ENCODE peak calls at places on chromosomes 11 and 22, in six cellular contexts. U is AG10803, W is AG09309, J is fibroblast of pulmonary artery, I is fibroblast of the aortic adventitia, O is Calu3. D is an unnamed sample.

GRCh38 chr11:68145120-68145866 is 24.1 kb upstream of the CHKA start:
- DNase-seq in I (no peak), O (peak), U (no peak), J (no peak), W (no peak), D (no peak)

GRCh38 chr22:24512043-24512442 is 16.9 kb downstream of the UPB1 start:
- DNase-seq in O (no peak), W (no peak), I (no peak), J (no peak), U (no peak), D (no peak)

GRCh38 chr22:31917227-31917921 is 27.0 kb upstream of the YWHAH start:
- DNase-seq in U (no peak), O (no peak), J (no peak), I (no peak), W (no peak), D (no peak)

GRCh38 chr11:127651888-127652221 is 651.3 kb upstream of the KIRREL3 start:
- DNase-seq in U (no peak), I (no peak), O (no peak), J (no peak), W (no peak), D (no peak)

GRCh38 chr11:41943671-41944070 is 484.2 kb upstream of the LRRC4C start:
- DNase-seq in O (no peak), J (no peak), I (no peak), U (no peak), W (no peak), D (no peak)

GRCh38 chr11:17972987-17973386 is 39.9 kb downstream of the SERGEF start:
- DNase-seq in W (peak), I (peak), U (peak), J (peak), O (peak), D (peak)

GRCh38 chr11:95704865-95705264 is 84.7 kb downstream of the FAM76B start:
- DNase-seq in I (no peak), J (no peak), U (no peak), W (no peak), O (no peak), D (no peak)

GRCh38 chr11:66686801-66687750 is 9.4 kb upstream of the RBM4B start:
- DNase-seq in U (no peak), I (no peak), O (no peak), W (no peak), J (no peak), D (no peak)

GRCh38 chr11:3222003-3222855 is 3.6 kb upstream of the MRGPRG start:
- DNase-seq in J (no peak), I (no peak), W (no peak), U (no peak), O (no peak), D (no peak)

GRCh38 chr11:13221722-13222121 is 55.9 kb upstream of the BMAL1 start:
- DNase-seq in W (no peak), O (no peak), I (no peak), J (no peak), U (no peak), D (no peak)

GRCh38 chr11:42524534-42525227 is 787.1 kb upstream of the API5 start:
- DNase-seq in O (peak), I (peak), W (no peak), U (peak), J (peak), D (peak)

GRCh38 chr11:33620423-33621120 is 80.1 kb downstream of the C11orf91 start:
- DNase-seq in W (no peak), U (peak), J (peak), I (peak), O (no peak), D (peak)

GRCh38 chr11:2451916-2452694 is 7.3 kb downstream of the KCNQ1 start:
- DNase-seq in U (no peak), O (no peak), J (no peak), W (no peak), I (peak), D (no peak)

GRCh38 chr22:43921361-43921760 is 2.2 kb upstream of the PNPLA3 start:
- DNase-seq in O (peak), I (peak), W (no peak), J (peak), U (peak), D (peak)

GRCh38 chr11:131816046-131816445 is 445.6 kb downstream of the NTM start:
- DNase-seq in I (peak), W (no peak), O (no peak), J (no peak), U (peak), D (no peak)

GRCh38 chr11:40295466-40295865 is 1164.0 kb downstream of the LRRC4C start:
- DNase-seq in W (no peak), I (no peak), U (no peak), O (no peak), J (no peak), D (no peak)

GRCh38 chr11:40291304-40292100 is 1168.0 kb downstream of the LRRC4C start:
- DNase-seq in U (no peak), I (no peak), W (no peak), O (no peak), J (no peak), D (no peak)

GRCh38 chr11:40293655-40294342 is 1165.7 kb downstream of the LRRC4C start:
- DNase-seq in W (peak), U (peak), I (peak), O (peak), J (peak), D (peak)

GRCh38 chr11:40292636-40293585 is 1166.5 kb downstream of the LRRC4C start:
- DNase-seq in I (no peak), U (no peak), O (no peak), J (peak), W (no peak), D (no peak)

DNA sequence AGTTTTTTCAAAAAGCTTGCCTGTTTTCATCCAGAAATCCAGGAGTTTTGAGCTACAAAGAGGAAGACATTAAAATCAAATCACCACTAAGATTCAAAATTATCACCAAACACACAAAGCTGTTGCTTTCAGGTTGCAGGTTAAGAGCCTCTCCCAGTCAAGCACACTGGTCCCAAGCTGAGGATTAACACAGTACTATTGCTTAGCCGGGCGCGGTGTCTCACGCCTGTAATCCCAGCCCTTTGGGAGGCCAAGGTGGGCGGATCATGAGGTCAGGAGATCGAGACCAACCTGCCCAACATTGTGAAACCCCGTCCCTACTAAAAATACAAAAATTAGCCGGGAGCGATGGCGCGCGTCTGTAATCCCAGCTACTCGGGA is 1165.1 kb downstream of the LRRC4C start:
- DNase-seq in I (no peak), U (no peak), W (no peak), J (no peak), O (no peak), D (no peak)
- TF ChIP-seq CTCF in I (no peak), U (no peak), W (no peak), J (no peak), O (no peak), D (peak)

GRCh38 chr22:50473088-50473487 is 1.7 kb downstream of the SBF1 start:
- DNase-seq in J (no peak), I (no peak), U (no peak), O (peak), W (no peak), D (no peak)
- TF ChIP-seq CTCF in J (peak), I (peak), U (peak), O (peak), W (peak), D (peak)

GRCh38 chr11:1208361-1209261 is 14.3 kb upstream of the MUC5B start:
- DNase-seq in J (no peak), W (no peak), O (no peak), U (no peak), I (no peak), D (no peak)

GRCh38 chr11:1211838-1212237 is 11.0 kb upstream of the MUC5B start:
- DNase-seq in J (no peak), I (no peak), W (no peak), U (no peak), O (no peak), D (no peak)

GRCh38 chr11:1207451-1208360 is 15.2 kb upstream of the MUC5B start:
- DNase-seq in I (no peak), W (no peak), O (no peak), J (no peak), U (no peak), D (no peak)

GRCh38 chr11:1206391-1207271 is 16.2 kb upstream of the MUC5B start:
- DNase-seq in W (no peak), J (no peak), U (no peak), O (no peak), I (no peak), D (no peak)

DNA sequence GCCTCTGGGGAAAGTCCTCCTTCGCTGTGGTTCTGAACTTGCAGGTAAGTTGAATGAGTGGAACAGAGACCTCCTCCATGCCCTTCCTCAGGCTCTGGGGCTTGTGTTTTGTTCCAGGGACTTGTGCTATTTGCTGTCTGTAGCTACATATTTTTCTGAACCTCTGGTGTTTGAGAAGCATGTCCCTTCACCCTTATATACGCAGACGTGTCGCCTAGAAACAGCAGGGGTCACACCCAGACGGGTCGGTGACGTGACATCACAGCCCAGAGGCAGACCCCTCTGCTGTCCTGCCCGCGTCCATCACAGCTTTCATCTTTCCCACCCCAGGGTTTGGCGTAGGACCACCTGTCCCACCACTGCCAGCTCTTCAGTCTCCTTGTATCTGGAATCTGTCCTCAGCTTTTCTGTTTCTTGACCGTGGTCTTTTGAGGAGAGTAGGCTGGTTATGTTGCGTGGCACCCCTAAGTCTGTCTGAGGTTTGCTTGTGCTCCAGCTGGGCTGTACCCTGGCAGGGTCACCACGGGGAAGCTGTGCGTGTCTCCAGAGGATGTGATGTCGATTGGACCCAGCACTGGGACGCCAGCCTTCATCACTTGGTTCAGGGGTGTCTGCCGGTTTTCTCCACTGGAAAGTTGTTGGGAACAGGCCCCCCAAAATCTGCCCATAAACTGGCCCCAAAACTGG is 13.4 kb upstream of the MUC5B start:
- DNase-seq in W (no peak), O (no peak), U (no peak), I (no peak), J (no peak), D (no peak)
- TF ChIP-seq CTCF in W (no peak), O (no peak), U (no peak), I (no peak), J (no peak), D (no peak)

GRCh38 chr11:46275964-46276641 is 1.4 kb upstream of the CREB3L1 start:
- DNase-seq in W (no peak), O (no peak), J (no peak), U (no peak), I (no peak), D (no peak)

GRCh38 chr11:46279393-46280099 is 2.1 kb downstream of the CREB3L1 start:
- DNase-seq in W (no peak), O (no peak), J (peak), U (peak), I (peak), D (peak)

GRCh38 chr11:46277623-46278386 is at the start of gene CREB3L1:
- DNase-seq in U (peak), J (no peak), I (no peak), O (no peak), W (no peak), D (no peak)

GRCh38 chr11:46277313-46277622 is 194 bp upstream of the CREB3L1 start:
- DNase-seq in O (peak), I (peak), U (no peak), W (no peak), J (peak), D (peak)

GRCh38 chr11:46278387-46279173 is 1.1 kb downstream of the CREB3L1 start:
- DNase-seq in I (peak), W (no peak), J (peak), U (peak), O (peak), D (peak)
- TF ChIP-seq CTCF in I (peak), W (peak), J (peak), U (peak), O (no peak), D (peak)

GRCh38 chr11:103464420-103464819 is 355.2 kb downstream of the DYNC2H1 start:
- DNase-seq in W (no peak), I (no peak), O (no peak), J (no peak), U (no peak), D (no peak)
- TF ChIP-seq CTCF in W (no peak), I (no peak), O (no peak), J (no peak), U (no peak), D (peak)

DNA sequence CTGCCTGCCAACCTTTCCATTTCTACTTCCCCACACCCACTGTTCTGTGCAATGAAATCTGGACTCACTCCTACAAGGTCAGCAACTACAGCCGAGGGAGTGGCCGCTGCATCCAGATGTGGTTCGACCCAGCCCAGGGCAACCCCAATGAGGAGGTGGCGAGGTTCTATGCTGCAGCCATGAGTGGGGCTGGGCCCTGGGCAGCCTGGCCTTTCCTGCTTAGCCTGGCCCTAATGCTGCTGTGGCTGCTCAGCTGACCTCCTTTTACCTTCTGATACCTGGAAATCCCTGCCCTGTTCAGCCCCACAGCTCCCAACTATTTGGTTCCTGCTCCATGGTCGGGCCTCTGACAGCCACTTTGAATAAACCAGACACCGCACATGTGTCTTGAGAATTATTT is 4.0 kb downstream of the FOLR1 start:
- DNase-seq in W (no peak), J (no peak), U (no peak), O (no peak), I (no peak), D (no peak)
- TF ChIP-seq CTCF in W (no peak), J (no peak), U (no peak), O (no peak), I (no peak), D (no peak)

GRCh38 chr22:47634342-47634741 is 871.9 kb downstream of the TBC1D22A start:
- DNase-seq in U (no peak), J (no peak), O (no peak), I (no peak), W (no peak), D (no peak)
- TF ChIP-seq CTCF in U (no peak), J (no peak), O (no peak), I (no peak), W (no peak), D (no peak)

D was measured in HFFc6.